ENCODE peak calls at places on chromosomes 16 and 17, in seven cellular contexts. V is esophagus muscularis mucosa, X is psoas muscle, A is Peyer's patch, N is heart left ventricle, R is IMR-90, F is fibroblast of lung. E is an unnamed sample.

GRCh38 chr16:87391324-87391949 is 699 bp upstream of the MAP1LC3B start:
- DNase-seq in V (no peak), X (peak), A (peak), N (peak), R (no peak), F (peak), E (no peak)

GRCh38 chr17:62781826-62782225 is 26.3 kb downstream of the MARCHF10 start:
- DNase-seq in V (no peak), X (no peak), A (no peak), N (no peak), R (peak), F (peak), E (no peak)

GRCh38 chr17:62882878-62883277 is 74.8 kb upstream of the MARCHF10 start:
- DNase-seq in V (no peak), X (no peak), A (no peak), N (no peak), R (peak), F (no peak), E (no peak)

GRCh38 chr17:73393962-73394361 is 82.2 kb upstream of the CDC42EP4 start:
- DNase-seq in V (no peak), X (no peak), A (no peak), N (no peak), R (peak), F (peak), E (no peak)

GRCh38 chr16:3951861-3952332 is 71.4 kb upstream of the CREBBP start:
- DNase-seq in V (no peak), X (peak), A (no peak), N (no peak), R (peak), F (peak), E (no peak)

GRCh38 chr17:37490638-37491614 is 1.2 kb downstream of the DUSP14 start:
- DNase-seq in V (no peak), X (peak), A (no peak), N (peak), R (peak), F (peak), E (no peak)

GRCh38 chr16:89386337-89386736 is 104.0 kb downstream of the ANKRD11 start:
- DNase-seq in V (no peak), X (peak), A (no peak), N (no peak), R (no peak), F (no peak), E (no peak)

GRCh38 chr16:12582696-12583095 is 221.0 kb downstream of the CPPED1 start:
- DNase-seq in V (no peak), X (no peak), A (peak), N (no peak), R (no peak), F (no peak), E (no peak)

GRCh38 chr17:76515291-76515949 is 14.2 kb upstream of the RHBDF2 start:
- DNase-seq in V (peak), X (peak), A (no peak), N (peak), R (peak), F (peak), E (peak)

GRCh38 chr16:83717814-83718213 is 90.0 kb upstream of the HSBP1 start:
- DNase-seq in V (no peak), X (no peak), A (no peak), N (no peak), R (peak), F (peak), E (no peak)

GRCh38 chr17:27446569-27447301 is 9.5 kb upstream of the KSR1 start:
- DNase-seq in V (no peak), X (no peak), A (no peak), N (no peak), R (peak), F (peak), E (no peak)

GRCh38 chr16:81590714-81591537 is 146.3 kb downstream of the CMIP start:
- DNase-seq in V (no peak), X (no peak), A (no peak), N (no peak), R (no peak), F (no peak), E (no peak)

GRCh38 chr16:87822002-87822390 is 47.3 kb downstream of the SLC7A5 start:
- DNase-seq in V (no peak), X (no peak), A (no peak), N (no peak), R (no peak), F (no peak), E (no peak)

GRCh38 chr16:75377971-75378386 is 55.3 kb downstream of the CFDP1 start:
- DNase-seq in V (no peak), X (no peak), A (no peak), N (no peak), R (peak), F (peak), E (peak)

GRCh38 chr16:23290189-23291062 is 11.7 kb upstream of the SCNN1B start:
- DNase-seq in V (no peak), X (no peak), A (no peak), N (no peak), R (no peak), F (no peak), E (no peak)

GRCh38 chr17:63491976-63492575 is 15.2 kb downstream of the ACE start:
- DNase-seq in V (no peak), X (no peak), A (no peak), N (no peak), R (no peak), F (no peak), E (no peak)

GRCh38 chr17:48427598-48427997 is 2.4 kb downstream of the SKAP1 start:
- DNase-seq in V (no peak), X (no peak), A (no peak), N (no peak), R (no peak), F (no peak), E (no peak)

GRCh38 chr17:19316756-19317358 is 45.7 kb downstream of the B9D1 start:
- DNase-seq in V (no peak), X (no peak), A (no peak), N (no peak), R (no peak), F (peak), E (no peak)

GRCh38 chr17:71402661-71403141 is 718.1 kb upstream of the SOX9 start:
- DNase-seq in V (no peak), X (no peak), A (no peak), N (no peak), R (no peak), F (no peak), E (peak)

GRCh38 chr17:45785373-45786193 is 1.5 kb downstream of the CRHR1 start:
- DNase-seq in V (no peak), X (no peak), A (no peak), N (no peak), R (no peak), F (no peak), E (no peak)

GRCh38 chr17:67619555-67619954 is 98.2 kb upstream of the NOL11 start:
- DNase-seq in V (no peak), X (no peak), A (no peak), N (no peak), R (no peak), F (no peak), E (no peak)
- H3K27ac ChIP-seq in V (no peak), X (no peak), A (no peak), N (no peak), R (no peak), F (no peak), E (no peak)

GRCh38 chr17:3744032-3744431 is 20.3 kb downstream of the HASPIN start:
- DNase-seq in V (no peak), X (no peak), A (no peak), N (no peak), R (peak), F (peak), E (no peak)

GRCh38 chr17:3738562-3739295 is 15.0 kb downstream of the HASPIN start:
- DNase-seq in V (no peak), X (peak), A (peak), N (no peak), R (peak), F (peak), E (no peak)

GRCh38 chr17:3735515-3735914 is 11.8 kb downstream of the HASPIN start:
- DNase-seq in V (no peak), X (no peak), A (no peak), N (no peak), R (peak), F (no peak), E (no peak)

GRCh38 chr17:3739422-3740124 is 15.9 kb downstream of the HASPIN start:
- DNase-seq in V (no peak), X (no peak), A (no peak), N (no peak), R (no peak), F (no peak), E (no peak)

GRCh38 chr17:3740611-3741073 is 16.9 kb downstream of the HASPIN start:
- DNase-seq in V (no peak), X (no peak), A (no peak), N (no peak), R (no peak), F (no peak), E (no peak)
- H3K27ac ChIP-seq in V (no peak), X (no peak), A (no peak), N (no peak), R (no peak), F (no peak), E (no peak)

DNA sequence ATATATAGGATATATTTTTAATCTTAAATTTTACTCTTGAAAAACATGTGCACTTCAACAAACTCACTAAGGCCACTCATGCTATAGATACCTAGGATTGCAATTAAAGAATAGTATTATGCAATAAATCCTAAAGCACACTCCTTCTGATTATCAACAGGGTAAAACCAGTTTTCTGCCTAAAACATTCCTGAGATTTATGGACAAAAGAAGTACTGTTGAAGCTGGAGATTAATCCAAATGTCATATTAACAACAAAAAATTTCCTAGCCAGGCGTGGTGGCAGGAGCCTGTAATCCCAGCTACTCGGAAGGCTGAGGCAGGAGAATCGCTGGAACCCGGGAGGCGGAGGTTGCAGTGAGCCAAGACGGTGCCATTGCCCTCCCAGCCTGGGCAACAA is 21.4 kb downstream of the CHCT1 start:
- DNase-seq in V (no peak), X (no peak), A (no peak), N (no peak), R (no peak), F (no peak), E (no peak)
- H3K27ac ChIP-seq in V (no peak), X (no peak), A (no peak), N (no peak), R (no peak), F (no peak), E (no peak)

GRCh38 chr16:46688657-46689491 is at the start of gene VPS35:
- DNase-seq in V (peak), X (peak), A (peak), N (peak), R (peak), F (peak), E (peak)
- H3K27ac ChIP-seq in V (peak), X (peak), A (peak), N (peak), R (peak), F (peak), E (peak)

GRCh38 chr17:7441202-7441705 is 1.9 kb downstream of the FGF11 start:
- DNase-seq in V (no peak), X (no peak), A (no peak), N (no peak), R (no peak), F (peak), E (no peak)

GRCh38 chr17:7440823-7441174 is 1.5 kb downstream of the FGF11 start:
- DNase-seq in V (no peak), X (peak), A (no peak), N (peak), R (no peak), F (peak), E (no peak)

GRCh38 chr17:7438656-7439460 is 454 bp upstream of the FGF11 start:
- DNase-seq in V (no peak), X (no peak), A (no peak), N (no peak), R (no peak), F (no peak), E (no peak)

GRCh38 chr17:7439462-7440112 is at the start of gene FGF11:
- DNase-seq in V (no peak), X (no peak), A (no peak), N (no peak), R (no peak), F (no peak), E (no peak)

DNA sequence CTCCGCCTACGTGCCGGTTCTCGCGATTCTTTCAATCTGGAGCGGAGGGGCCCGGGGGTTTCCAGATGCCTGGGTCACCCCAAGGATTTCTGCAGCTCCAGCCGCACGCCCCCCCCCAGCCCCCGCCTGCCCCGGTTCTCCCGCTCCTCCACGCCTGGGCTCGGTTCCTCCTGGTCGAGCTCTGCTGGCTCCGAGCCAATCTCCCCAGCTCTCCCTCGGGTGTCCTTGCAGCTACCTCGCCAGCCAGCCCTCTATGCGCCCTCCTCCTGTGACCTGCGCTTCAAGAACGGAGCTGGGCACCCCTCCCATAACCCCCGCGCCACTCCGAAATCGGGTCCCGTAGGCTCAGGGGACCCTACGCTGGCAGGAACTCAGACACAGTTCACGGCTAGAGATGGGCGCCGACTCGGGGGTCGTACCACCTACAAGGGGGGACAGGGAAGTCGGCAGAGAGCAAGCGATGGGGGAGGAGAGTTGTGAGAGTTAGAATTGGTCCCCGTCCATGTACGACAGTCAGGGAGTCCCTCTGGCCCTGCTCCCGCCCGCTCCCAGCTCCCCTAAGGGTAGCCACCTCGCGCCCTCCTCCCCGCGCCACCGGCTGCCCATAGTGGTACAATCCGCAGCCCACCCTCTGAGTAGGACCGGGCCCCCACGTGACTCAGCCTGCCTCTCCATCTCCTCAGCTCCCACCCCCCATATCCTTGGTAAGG is 956 bp downstream of the FGF11 start:
- DNase-seq in V (no peak), X (peak), A (no peak), N (peak), R (no peak), F (no peak), E (no peak)
- H3K27ac ChIP-seq in V (no peak), X (peak), A (no peak), N (peak), R (no peak), F (no peak), E (peak)

E was measured in epithelial cell of prostate.